ENCODE peak calls at places on chromosomes 11 and 22, in seven cellular contexts. K is heart left ventricle; A is naive thymus-derived CD4-positive, alpha-beta T cell; G is AG10803; F is AG04450; X is dorsolateral prefrontal cortex; D is fibroblast of villous mesenchyme. V is an unnamed sample.

GRCh38 chr11:57255618-57256017 is 18.6 kb upstream of the APLNR start:
- DNase-seq in K (no peak), A (no peak), G (no peak), F (no peak), X (no peak), D (no peak), V (no peak)

GRCh38 chr11:20639688-20640087 is 29.7 kb upstream of the NELL1 start:
- DNase-seq in K (no peak), A (no peak), G (no peak), F (no peak), X (no peak), D (no peak), V (no peak)

GRCh38 chr11:12680246-12680939 is 6.2 kb downstream of the TEAD1 start:
- DNase-seq in K (peak; percentile 90), A (no peak), G (peak; percentile 91), F (peak; percentile 65), X (peak; percentile 88), D (peak; percentile 94), V (no peak)

GRCh38 chr11:93783767-93784151 is 323 bp upstream of the MED17 start:
- DNase-seq in K (no peak), A (no peak), G (no peak), F (peak; percentile 1), X (no peak), D (no peak), V (no peak)

GRCh38 chr22:48313156-48313555 is 1514.5 kb downstream of the BRD1 start:
- DNase-seq in K (no peak), A (no peak), G (no peak), F (no peak), X (no peak), D (no peak), V (no peak)

GRCh38 chr11:56783448-56784041 is 35.0 kb upstream of the OR9G4 start:
- DNase-seq in K (no peak), A (no peak), G (peak; percentile 64), F (peak; percentile 0), X (no peak), D (peak; percentile 59), V (peak; percentile 9)

GRCh38 chr11:110366234-110366633 is 63.5 kb upstream of the FDX1 start:
- DNase-seq in K (peak; percentile 79), A (no peak), G (peak; percentile 34), F (no peak), X (no peak), D (peak; percentile 61), V (no peak)

GRCh38 chr11:83693279-83693992 is 407.3 kb upstream of the CCDC90B start:
- DNase-seq in K (no peak), A (no peak), G (no peak), F (no peak), X (no peak), D (no peak), V (no peak)

GRCh38 chr22:35522571-35523149 is 18.0 kb upstream of the RASD2 start:
- DNase-seq in K (no peak), A (no peak), G (no peak), F (no peak), X (no peak), D (no peak), V (no peak)

GRCh38 chr22:32055069-32055468 is 12.0 kb downstream of the SLC5A1 start:
- DNase-seq in K (no peak), A (no peak), G (no peak), F (no peak), X (no peak), D (no peak), V (no peak)

GRCh38 chr11:73539506-73540084 is 58.3 kb downstream of the FAM168A start:
- DNase-seq in K (no peak), A (no peak), G (no peak), F (no peak), X (no peak), D (no peak), V (no peak)

GRCh38 chr22:29129644-29130201 is 56.9 kb downstream of the KREMEN1 start:
- DNase-seq in K (peak; percentile 50), A (no peak), G (no peak), F (no peak), X (no peak), D (no peak), V (no peak)

GRCh38 chr22:42801537-42802165 is 55.4 kb downstream of the ARFGAP3 start:
- DNase-seq in K (no peak), A (no peak), G (no peak), F (no peak), X (no peak), D (no peak), V (no peak)

GRCh38 chr11:75317446-75318122 is 33.9 kb downstream of the ARRB1 start:
- DNase-seq in K (peak; percentile 48), A (no peak), G (no peak), F (no peak), X (no peak), D (no peak), V (no peak)

GRCh38 chr22:28841111-28841510 is 40.7 kb upstream of the XBP1 start:
- DNase-seq in K (no peak), A (no peak), G (no peak), F (no peak), X (no peak), D (no peak), V (no peak)

GRCh38 chr11:84256618-84257017 is 970.5 kb upstream of the CCDC90B start:
- DNase-seq in K (no peak), A (no peak), G (no peak), F (no peak), X (no peak), D (no peak), V (no peak)

DNA sequence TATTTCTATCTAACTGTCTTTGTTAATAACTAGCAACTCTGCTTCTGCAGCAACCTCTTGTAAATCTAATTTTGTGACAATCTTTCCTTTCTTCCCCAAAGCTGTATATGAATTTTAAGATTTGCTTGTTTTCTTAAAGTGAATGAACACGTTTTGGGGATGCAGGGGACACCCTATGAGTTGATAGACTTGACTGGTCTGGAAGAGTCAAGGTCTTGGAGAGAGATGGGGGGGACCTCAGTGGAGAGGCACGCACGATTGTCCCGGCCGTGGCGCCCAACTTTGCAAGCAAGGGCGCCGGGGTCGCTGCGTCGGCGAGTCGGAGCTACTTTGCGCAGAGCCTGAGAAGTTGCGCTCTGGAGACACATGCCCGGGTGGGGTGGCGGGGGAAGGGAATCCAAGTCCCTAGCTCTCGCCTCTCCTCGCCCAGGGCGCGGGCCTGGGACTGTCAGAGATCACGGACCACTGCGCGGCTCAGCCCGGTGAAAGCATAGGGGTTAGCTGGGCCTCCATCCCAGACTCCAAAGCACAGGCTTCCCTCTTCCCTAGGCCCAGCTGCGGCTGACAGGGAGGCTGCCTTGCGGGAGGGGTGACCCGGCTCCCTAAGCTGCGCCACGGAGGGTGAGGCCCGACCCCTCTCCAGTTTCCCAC is 854 bp downstream of the ABCC8 start:
- DNase-seq in K (no peak), A (no peak), G (no peak), F (no peak), X (no peak), D (no peak), V (no peak)
- H3K4me3 ChIP-seq in K (peak overlapping the region; percentile 57), A (no peak overlapping the region), G (no peak overlapping the region), F (no peak overlapping the region), X (peak overlapping the region; percentile 69), D (no peak overlapping the region), V (no peak overlapping the region)

GRCh38 chr11:85902353-85902752 is 47.2 kb downstream of the CCDC83 start:
- DNase-seq in K (no peak), A (no peak), G (no peak), F (no peak), X (no peak), D (no peak), V (no peak)
- H3K4me3 ChIP-seq in K (no peak overlapping the region), A (no peak overlapping the region), G (no peak overlapping the region), F (no peak overlapping the region), X (no peak overlapping the region), D (no peak overlapping the region), V (no peak overlapping the region)

GRCh38 chr11:123381149-123381548 is 48.9 kb upstream of the GRAMD1B start:
- DNase-seq in K (no peak), A (no peak), G (no peak), F (no peak), X (no peak), D (no peak), V (no peak)
- H3K4me3 ChIP-seq in K (no peak overlapping the region), A (no peak overlapping the region), G (no peak overlapping the region), F (no peak overlapping the region), X (no peak overlapping the region), D (no peak overlapping the region), V (no peak overlapping the region)

DNA sequence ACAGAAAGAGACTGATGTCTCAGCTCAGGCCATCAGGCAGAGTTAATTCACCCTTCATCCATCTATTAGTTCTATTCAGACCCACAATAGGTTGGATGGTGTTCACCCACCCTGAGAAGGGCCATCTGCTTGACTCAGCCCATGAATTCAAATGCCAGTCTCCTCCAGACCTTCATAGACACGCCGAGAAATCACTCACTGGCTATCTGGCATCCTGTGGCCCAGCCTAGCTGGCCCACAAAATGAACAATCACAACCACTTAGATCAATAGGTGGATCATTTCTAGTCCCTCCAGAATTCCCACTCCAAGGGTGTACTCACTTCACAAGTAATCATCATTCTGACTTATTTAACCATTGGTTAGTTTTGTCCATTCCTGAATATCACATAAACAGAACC is 58.2 kb downstream of the MYEOV start:
- DNase-seq in K (no peak), A (peak; percentile 4), G (peak; percentile 6), F (no peak), X (no peak), D (no peak), V (no peak)
- H3K4me3 ChIP-seq in K (no peak overlapping the region), A (no peak overlapping the region), G (no peak overlapping the region), F (no peak overlapping the region), X (no peak overlapping the region), D (no peak overlapping the region), V (no peak overlapping the region)

V was measured in skeletal muscle cell.